ENCODE peak calls at places on chromosomes 5 and 9, in seven cellular contexts. One of them, this sample, is unnamed.

GRCh38 chr9:134828892-134829291 is 51.7 kb upstream of the FCN2 start:
- DNase-seq in fibroblast of lung: no peak
- DNase-seq in body of pancreas: no peak
- DNase-seq in cardiac muscle cell: no peak
- DNase-seq in HL-60: no peak
- DNase-seq in heart left ventricle: no peak
- DNase-seq in right lobe of liver: no peak
- DNase-seq in this sample: no peak

GRCh38 chr9:93057024-93057702 is 1.3 kb upstream of the SUSD3 start:
- DNase-seq in fibroblast of lung: no peak
- DNase-seq in cardiac muscle cell: no peak
- DNase-seq in HL-60: no peak
- DNase-seq in right lobe of liver: no peak
- DNase-seq in heart left ventricle: no peak
- DNase-seq in body of pancreas: no peak
- DNase-seq in this sample: no peak

GRCh38 chr9:14277202-14277601 is 36.7 kb downstream of the NFIB start:
- DNase-seq in right lobe of liver: no peak
- DNase-seq in body of pancreas: peak
- DNase-seq in heart left ventricle: no peak
- DNase-seq in HL-60: no peak
- DNase-seq in cardiac muscle cell: peak
- DNase-seq in fibroblast of lung: peak
- DNase-seq in this sample: peak

GRCh38 chr9:122261469-122261881 is 3.2 kb downstream of the RBM18 start:
- DNase-seq in heart left ventricle: peak
- DNase-seq in fibroblast of lung: peak
- DNase-seq in right lobe of liver: peak
- DNase-seq in cardiac muscle cell: peak
- DNase-seq in body of pancreas: peak
- DNase-seq in HL-60: peak
- DNase-seq in this sample: peak

GRCh38 chr5:14581333-14581890 is at the start of gene OTULINL:
- DNase-seq in body of pancreas: peak
- DNase-seq in right lobe of liver: peak
- DNase-seq in fibroblast of lung: peak
- DNase-seq in cardiac muscle cell: peak
- DNase-seq in heart left ventricle: peak
- DNase-seq in HL-60: no peak
- DNase-seq in this sample: peak

GRCh38 chr9:117552811-117553210 is 138.0 kb upstream of the ASTN2 start:
- DNase-seq in heart left ventricle: no peak
- DNase-seq in right lobe of liver: no peak
- DNase-seq in body of pancreas: no peak
- DNase-seq in HL-60: no peak
- DNase-seq in fibroblast of lung: no peak
- DNase-seq in cardiac muscle cell: no peak
- DNase-seq in this sample: no peak

GRCh38 chr5:10539685-10539998 is 24.2 kb upstream of the ANKRD33B start:
- DNase-seq in fibroblast of lung: no peak
- DNase-seq in body of pancreas: no peak
- DNase-seq in heart left ventricle: no peak
- DNase-seq in cardiac muscle cell: no peak
- DNase-seq in HL-60: no peak
- DNase-seq in right lobe of liver: no peak
- DNase-seq in this sample: peak

GRCh38 chr9:97703437-97704326 is 6.5 kb upstream of the XPA start:
- DNase-seq in HL-60: no peak
- DNase-seq in right lobe of liver: no peak
- DNase-seq in heart left ventricle: no peak
- DNase-seq in cardiac muscle cell: peak
- DNase-seq in body of pancreas: peak
- DNase-seq in fibroblast of lung: peak
- DNase-seq in this sample: peak

GRCh38 chr9:126676685-126677143 is 63.0 kb downstream of the LMX1B start:
- DNase-seq in right lobe of liver: no peak
- DNase-seq in cardiac muscle cell: no peak
- DNase-seq in heart left ventricle: no peak
- DNase-seq in fibroblast of lung: no peak
- DNase-seq in HL-60: no peak
- DNase-seq in body of pancreas: no peak
- DNase-seq in this sample: no peak

GRCh38 chr5:149999359-149999758 is 1.1 kb downstream of the TIGD6 start:
- DNase-seq in heart left ventricle: no peak
- DNase-seq in body of pancreas: no peak
- DNase-seq in HL-60: no peak
- DNase-seq in fibroblast of lung: no peak
- DNase-seq in right lobe of liver: no peak
- DNase-seq in cardiac muscle cell: no peak
- DNase-seq in this sample: no peak

GRCh38 chr5:150000990-150001659 is 586 bp downstream of the HMGXB3 start:
- DNase-seq in fibroblast of lung: peak
- DNase-seq in body of pancreas: peak
- DNase-seq in cardiac muscle cell: peak
- DNase-seq in right lobe of liver: peak
- DNase-seq in heart left ventricle: peak
- DNase-seq in HL-60: peak
- DNase-seq in this sample: peak

GRCh38 chr5:149999866-150000260 is 591 bp downstream of the TIGD6 start:
- DNase-seq in heart left ventricle: no peak
- DNase-seq in HL-60: no peak
- DNase-seq in cardiac muscle cell: no peak
- DNase-seq in body of pancreas: no peak
- DNase-seq in right lobe of liver: no peak
- DNase-seq in fibroblast of lung: no peak
- DNase-seq in this sample: no peak

GRCh38 chr5:150001660-150002493 is 1.3 kb downstream of the HMGXB3 start:
- DNase-seq in body of pancreas: peak
- DNase-seq in cardiac muscle cell: peak
- DNase-seq in heart left ventricle: peak
- DNase-seq in fibroblast of lung: peak
- DNase-seq in right lobe of liver: peak
- DNase-seq in HL-60: peak
- DNase-seq in this sample: peak

DNA sequence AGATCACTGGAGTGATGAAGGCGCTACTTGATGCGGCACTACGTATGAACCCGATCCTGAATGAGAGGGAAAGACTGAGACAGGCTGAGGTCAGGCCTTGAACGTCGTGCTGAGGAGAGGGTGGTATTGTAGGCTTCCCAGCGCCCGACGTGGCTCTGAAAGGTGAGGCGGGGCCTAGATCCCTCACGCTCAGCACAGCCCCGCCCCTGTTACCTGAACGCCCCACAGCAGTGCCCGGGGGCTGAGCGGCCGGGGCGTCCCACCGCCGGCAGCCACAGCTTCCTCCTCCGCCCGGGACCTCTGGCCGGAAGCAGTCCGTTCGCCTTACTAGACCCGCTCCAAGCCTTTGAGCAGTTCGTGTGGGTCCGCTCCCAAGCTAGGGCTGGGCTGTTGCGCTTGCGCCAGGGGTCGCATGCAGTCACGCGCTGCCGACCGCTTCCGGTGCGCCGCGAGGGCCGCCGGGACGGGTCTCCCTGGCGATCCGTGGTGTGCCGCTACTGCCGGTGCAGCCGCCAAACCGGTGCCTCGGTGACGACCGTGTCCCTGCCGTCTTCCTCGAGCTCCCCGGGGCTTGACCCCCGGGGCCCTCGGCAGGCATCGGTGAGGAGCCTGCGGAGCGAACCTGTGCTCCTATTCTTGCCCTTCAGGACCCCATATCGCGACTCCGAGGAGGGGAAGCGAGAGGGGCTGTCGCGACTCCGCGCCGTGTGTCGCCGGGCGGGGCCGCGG is at the start of the genes HMGXB3 and TIGD6:
- DNase-seq in HL-60: peak
- DNase-seq in heart left ventricle: peak
- DNase-seq in cardiac muscle cell: peak
- DNase-seq in right lobe of liver: peak
- DNase-seq in body of pancreas: peak
- DNase-seq in fibroblast of lung: peak
- DNase-seq in this sample: peak
- TF ChIP-seq CTCF in HL-60: no peak
- TF ChIP-seq CTCF in heart left ventricle: no peak
- TF ChIP-seq CTCF in cardiac muscle cell: no peak
- TF ChIP-seq CTCF in right lobe of liver: no peak
- TF ChIP-seq CTCF in body of pancreas: peak
- TF ChIP-seq CTCF in fibroblast of lung: no peak
- TF ChIP-seq CTCF in this sample: peak

DNA sequence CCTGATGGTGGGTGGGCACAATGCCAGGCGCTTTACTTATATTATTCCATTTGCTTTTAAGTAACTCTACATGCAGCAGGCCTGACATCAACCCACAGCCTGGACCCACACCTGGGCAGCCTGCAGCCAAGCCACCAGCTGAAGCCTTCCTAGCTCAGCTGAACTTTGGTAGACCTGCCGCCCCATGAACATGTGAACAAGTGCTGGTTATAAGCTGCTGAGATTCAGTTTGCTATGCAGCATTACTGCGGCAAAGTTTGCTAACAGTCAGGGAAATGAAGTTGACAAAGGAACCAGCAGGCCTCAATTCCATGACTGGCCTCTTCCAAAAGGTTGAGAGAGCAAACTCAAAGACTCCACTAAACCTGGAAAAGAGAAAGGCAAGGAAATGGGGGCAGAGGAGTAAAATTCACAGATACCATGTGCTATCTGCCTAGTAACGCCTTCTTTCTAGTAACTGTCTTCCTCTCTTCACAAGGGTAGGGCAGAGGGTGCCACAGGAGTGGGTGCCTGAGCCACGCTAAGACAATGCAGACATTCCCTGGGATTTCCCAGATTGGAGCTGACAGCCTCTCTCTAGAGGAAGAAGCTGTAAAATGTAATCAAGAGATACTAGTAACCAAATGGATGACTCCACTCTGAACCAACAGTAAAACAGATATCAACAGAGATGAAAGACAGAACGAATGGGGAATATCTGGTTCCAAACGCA is 2.9 kb downstream of the BOD1 start:
- DNase-seq in fibroblast of lung: no peak
- DNase-seq in HL-60: no peak
- DNase-seq in cardiac muscle cell: no peak
- DNase-seq in right lobe of liver: peak
- DNase-seq in heart left ventricle: no peak
- DNase-seq in body of pancreas: peak
- DNase-seq in this sample: no peak
- H3K4me3 ChIP-seq in fibroblast of lung: no peak
- H3K4me3 ChIP-seq in HL-60: no peak
- H3K4me3 ChIP-seq in cardiac muscle cell: no peak
- H3K4me3 ChIP-seq in right lobe of liver: no peak
- H3K4me3 ChIP-seq in heart left ventricle: no peak
- H3K4me3 ChIP-seq in body of pancreas: no peak
- H3K4me3 ChIP-seq in this sample: no peak

GRCh38 chr5:16849181-16849580 is 86.9 kb downstream of the MYO10 start:
- DNase-seq in cardiac muscle cell: no peak
- DNase-seq in heart left ventricle: no peak
- DNase-seq in fibroblast of lung: no peak
- DNase-seq in body of pancreas: no peak
- DNase-seq in HL-60: no peak
- DNase-seq in right lobe of liver: no peak
- DNase-seq in this sample: no peak

GRCh38 chr5:16842916-16843315 is 93.2 kb downstream of the MYO10 start:
- DNase-seq in cardiac muscle cell: peak
- DNase-seq in heart left ventricle: no peak
- DNase-seq in right lobe of liver: no peak
- DNase-seq in fibroblast of lung: peak
- DNase-seq in body of pancreas: no peak
- DNase-seq in HL-60: no peak
- DNase-seq in this sample: peak

GRCh38 chr5:16841416-16841815 is 94.7 kb downstream of the MYO10 start:
- DNase-seq in cardiac muscle cell: no peak
- DNase-seq in right lobe of liver: no peak
- DNase-seq in HL-60: no peak
- DNase-seq in fibroblast of lung: no peak
- DNase-seq in heart left ventricle: no peak
- DNase-seq in body of pancreas: no peak
- DNase-seq in this sample: no peak

GRCh38 chr5:16849821-16850220 is 86.3 kb downstream of the MYO10 start:
- DNase-seq in fibroblast of lung: no peak
- DNase-seq in heart left ventricle: no peak
- DNase-seq in HL-60: no peak
- DNase-seq in body of pancreas: no peak
- DNase-seq in cardiac muscle cell: no peak
- DNase-seq in right lobe of liver: no peak
- DNase-seq in this sample: no peak

GRCh38 chr5:16844952-16845351 is 91.1 kb downstream of the MYO10 start:
- DNase-seq in fibroblast of lung: no peak
- DNase-seq in HL-60: no peak
- DNase-seq in right lobe of liver: no peak
- DNase-seq in cardiac muscle cell: no peak
- DNase-seq in heart left ventricle: no peak
- DNase-seq in body of pancreas: no peak
- DNase-seq in this sample: no peak
- TF ChIP-seq CTCF in fibroblast of lung: peak
- TF ChIP-seq CTCF in HL-60: no peak
- TF ChIP-seq CTCF in right lobe of liver: no peak
- TF ChIP-seq CTCF in cardiac muscle cell: peak
- TF ChIP-seq CTCF in heart left ventricle: no peak
- TF ChIP-seq CTCF in body of pancreas: peak
- TF ChIP-seq CTCF in this sample: no peak

GRCh38 chr5:139676406-139676805 is 28.3 kb downstream of the CXXC5 start:
- DNase-seq in body of pancreas: no peak
- DNase-seq in right lobe of liver: no peak
- DNase-seq in cardiac muscle cell: no peak
- DNase-seq in fibroblast of lung: no peak
- DNase-seq in HL-60: no peak
- DNase-seq in heart left ventricle: no peak
- DNase-seq in this sample: no peak

GRCh38 chr5:139678751-139679750 is 30.9 kb downstream of the CXXC5 start:
- DNase-seq in fibroblast of lung: no peak
- DNase-seq in cardiac muscle cell: peak
- DNase-seq in body of pancreas: peak
- DNase-seq in heart left ventricle: no peak
- DNase-seq in right lobe of liver: no peak
- DNase-seq in HL-60: no peak
- DNase-seq in this sample: peak

GRCh38 chr5:139677404-139678282 is 29.5 kb downstream of the CXXC5 start:
- DNase-seq in HL-60: no peak
- DNase-seq in heart left ventricle: no peak
- DNase-seq in fibroblast of lung: no peak
- DNase-seq in cardiac muscle cell: no peak
- DNase-seq in body of pancreas: peak
- DNase-seq in right lobe of liver: peak
- DNase-seq in this sample: no peak

GRCh38 chr5:139676951-139677367 is 28.8 kb downstream of the CXXC5 start:
- DNase-seq in HL-60: no peak
- DNase-seq in fibroblast of lung: no peak
- DNase-seq in body of pancreas: peak
- DNase-seq in right lobe of liver: no peak
- DNase-seq in cardiac muscle cell: no peak
- DNase-seq in heart left ventricle: no peak
- DNase-seq in this sample: no peak

DNA sequence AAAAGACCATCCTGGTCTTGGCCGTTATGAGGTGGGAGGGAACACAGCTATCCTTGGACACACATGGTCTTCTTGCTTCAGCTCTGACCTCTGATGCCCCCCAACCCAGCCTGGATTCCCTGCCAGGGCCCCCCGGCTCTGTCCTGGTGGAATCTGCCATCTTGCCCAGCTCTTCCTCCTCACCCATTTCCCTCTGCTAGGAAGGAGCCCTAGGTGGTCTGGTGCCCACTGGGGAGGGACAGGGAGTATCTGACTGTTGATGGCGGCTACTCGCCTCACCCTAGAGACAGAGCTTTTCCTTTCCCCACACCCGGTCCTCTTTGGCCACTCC is 30.1 kb downstream of the CXXC5 start:
- DNase-seq in cardiac muscle cell: no peak
- DNase-seq in heart left ventricle: peak
- DNase-seq in right lobe of liver: no peak
- DNase-seq in fibroblast of lung: no peak
- DNase-seq in body of pancreas: no peak
- DNase-seq in HL-60: no peak
- DNase-seq in this sample: no peak
- H3K4me3 ChIP-seq in cardiac muscle cell: no peak
- H3K4me3 ChIP-seq in heart left ventricle: no peak
- H3K4me3 ChIP-seq in right lobe of liver: no peak
- H3K4me3 ChIP-seq in fibroblast of lung: no peak
- H3K4me3 ChIP-seq in body of pancreas: no peak
- H3K4me3 ChIP-seq in HL-60: no peak
- H3K4me3 ChIP-seq in this sample: no peak

This sample was measured in AG10803.